ENCODE peak calls at places on chromosomes 1 and 21, in six cellular contexts. One of them, this sample, is unnamed.

GRCh38 chr1:36222481-36223372 is 1.5 kb upstream of the THRAP3 start:
- DNase-seq in HS-5: no peak
- DNase-seq in activated naive CD8-positive, alpha-beta T cell treated with anti-CD3 and anti-CD28 coated beads, Interleukin-2, amount 50 U/mL, for 24 hours: no peak
- DNase-seq in activated naive CD4-positive, alpha-beta T cell treated with Interleukin-2 at 50 U/mL for 16 hours: peak
- DNase-seq in T-helper 1 cell: no peak
- DNase-seq in fibroblast of pulmonary artery: no peak
- DNase-seq in this sample: peak

GRCh38 chr1:63005812-63006211 is 221.9 kb downstream of the ATG4C start:
- DNase-seq in HS-5: no peak
- DNase-seq in activated naive CD8-positive, alpha-beta T cell treated with anti-CD3 and anti-CD28 coated beads, Interleukin-2, amount 50 U/mL, for 24 hours: no peak
- DNase-seq in activated naive CD4-positive, alpha-beta T cell treated with Interleukin-2 at 50 U/mL for 16 hours: no peak
- DNase-seq in T-helper 1 cell: no peak
- DNase-seq in fibroblast of pulmonary artery: no peak
- DNase-seq in this sample: no peak

GRCh38 chr21:32206631-32207030 is 72.2 kb downstream of the MIS18A start:
- DNase-seq in HS-5: no peak
- DNase-seq in activated naive CD8-positive, alpha-beta T cell treated with anti-CD3 and anti-CD28 coated beads, Interleukin-2, amount 50 U/mL, for 24 hours: no peak
- DNase-seq in activated naive CD4-positive, alpha-beta T cell treated with Interleukin-2 at 50 U/mL for 16 hours: no peak
- DNase-seq in T-helper 1 cell: no peak
- DNase-seq in fibroblast of pulmonary artery: no peak
- DNase-seq in this sample: no peak

GRCh38 chr1:64654519-64655341 is 90.1 kb upstream of the RAVER2 start:
- DNase-seq in HS-5: peak
- DNase-seq in activated naive CD8-positive, alpha-beta T cell treated with anti-CD3 and anti-CD28 coated beads, Interleukin-2, amount 50 U/mL, for 24 hours: no peak
- DNase-seq in activated naive CD4-positive, alpha-beta T cell treated with Interleukin-2 at 50 U/mL for 16 hours: no peak
- DNase-seq in T-helper 1 cell: no peak
- DNase-seq in fibroblast of pulmonary artery: peak
- DNase-seq in this sample: no peak

GRCh38 chr1:239898067-239898730 is 193.5 kb upstream of the FMN2 start:
- DNase-seq in HS-5: peak
- DNase-seq in activated naive CD8-positive, alpha-beta T cell treated with anti-CD3 and anti-CD28 coated beads, Interleukin-2, amount 50 U/mL, for 24 hours: peak
- DNase-seq in activated naive CD4-positive, alpha-beta T cell treated with Interleukin-2 at 50 U/mL for 16 hours: peak
- DNase-seq in T-helper 1 cell: peak
- DNase-seq in fibroblast of pulmonary artery: peak
- DNase-seq in this sample: peak

GRCh38 chr1:31708324-31708723 is 4.5 kb upstream of the COL16A1 start:
- DNase-seq in HS-5: no peak
- DNase-seq in activated naive CD8-positive, alpha-beta T cell treated with anti-CD3 and anti-CD28 coated beads, Interleukin-2, amount 50 U/mL, for 24 hours: no peak
- DNase-seq in activated naive CD4-positive, alpha-beta T cell treated with Interleukin-2 at 50 U/mL for 16 hours: no peak
- DNase-seq in T-helper 1 cell: no peak
- DNase-seq in fibroblast of pulmonary artery: no peak
- DNase-seq in this sample: peak

GRCh38 chr1:18408656-18409370 is 71.9 kb upstream of the KLHDC7A start:
- DNase-seq in HS-5: no peak
- DNase-seq in activated naive CD8-positive, alpha-beta T cell treated with anti-CD3 and anti-CD28 coated beads, Interleukin-2, amount 50 U/mL, for 24 hours: no peak
- DNase-seq in activated naive CD4-positive, alpha-beta T cell treated with Interleukin-2 at 50 U/mL for 16 hours: no peak
- DNase-seq in T-helper 1 cell: no peak
- DNase-seq in fibroblast of pulmonary artery: no peak
- DNase-seq in this sample: no peak

GRCh38 chr1:229372251-229372650 is 29.4 kb upstream of the CCSAP start:
- DNase-seq in HS-5: no peak
- DNase-seq in activated naive CD8-positive, alpha-beta T cell treated with anti-CD3 and anti-CD28 coated beads, Interleukin-2, amount 50 U/mL, for 24 hours: no peak
- DNase-seq in activated naive CD4-positive, alpha-beta T cell treated with Interleukin-2 at 50 U/mL for 16 hours: no peak
- DNase-seq in T-helper 1 cell: no peak
- DNase-seq in fibroblast of pulmonary artery: no peak
- DNase-seq in this sample: no peak

GRCh38 chr1:1281533-1282321 is 1.5 kb downstream of the SCNN1D start:
- DNase-seq in HS-5: no peak
- DNase-seq in activated naive CD8-positive, alpha-beta T cell treated with anti-CD3 and anti-CD28 coated beads, Interleukin-2, amount 50 U/mL, for 24 hours: no peak
- DNase-seq in activated naive CD4-positive, alpha-beta T cell treated with Interleukin-2 at 50 U/mL for 16 hours: no peak
- DNase-seq in T-helper 1 cell: no peak
- DNase-seq in fibroblast of pulmonary artery: peak
- DNase-seq in this sample: no peak

GRCh38 chr1:40799351-40799867 is 15.8 kb downstream of the KCNQ4 start:
- DNase-seq in HS-5: no peak
- DNase-seq in activated naive CD8-positive, alpha-beta T cell treated with anti-CD3 and anti-CD28 coated beads, Interleukin-2, amount 50 U/mL, for 24 hours: no peak
- DNase-seq in activated naive CD4-positive, alpha-beta T cell treated with Interleukin-2 at 50 U/mL for 16 hours: no peak
- DNase-seq in T-helper 1 cell: no peak
- DNase-seq in fibroblast of pulmonary artery: peak
- DNase-seq in this sample: no peak

GRCh38 chr1:6100801-6101783 is 55.4 kb downstream of the KCNAB2 start:
- DNase-seq in HS-5: no peak
- DNase-seq in activated naive CD8-positive, alpha-beta T cell treated with anti-CD3 and anti-CD28 coated beads, Interleukin-2, amount 50 U/mL, for 24 hours: peak
- DNase-seq in activated naive CD4-positive, alpha-beta T cell treated with Interleukin-2 at 50 U/mL for 16 hours: no peak
- DNase-seq in T-helper 1 cell: no peak
- DNase-seq in fibroblast of pulmonary artery: no peak
- DNase-seq in this sample: no peak

GRCh38 chr1:81549588-81550127 is 251.1 kb upstream of the ADGRL2 start:
- DNase-seq in HS-5: peak
- DNase-seq in activated naive CD8-positive, alpha-beta T cell treated with anti-CD3 and anti-CD28 coated beads, Interleukin-2, amount 50 U/mL, for 24 hours: no peak
- DNase-seq in activated naive CD4-positive, alpha-beta T cell treated with Interleukin-2 at 50 U/mL for 16 hours: no peak
- DNase-seq in T-helper 1 cell: no peak
- DNase-seq in fibroblast of pulmonary artery: peak
- DNase-seq in this sample: peak

GRCh38 chr1:18836654-18837053 is 22.8 kb downstream of the TAS1R2 start:
- DNase-seq in HS-5: no peak
- DNase-seq in activated naive CD8-positive, alpha-beta T cell treated with anti-CD3 and anti-CD28 coated beads, Interleukin-2, amount 50 U/mL, for 24 hours: no peak
- DNase-seq in activated naive CD4-positive, alpha-beta T cell treated with Interleukin-2 at 50 U/mL for 16 hours: no peak
- DNase-seq in T-helper 1 cell: no peak
- DNase-seq in fibroblast of pulmonary artery: no peak
- DNase-seq in this sample: no peak

This sample was measured in SW480.